ENCODE peak calls at places on chromosome 22, in ten cellular contexts. One of them, this sample, is unnamed.

GRCh38 chr22:44924724-44925123 is 85.1 kb downstream of the PHF21B start:
- DNase-seq in neural crest cell: no peak
- DNase-seq in activated B cell treated with CpG ODN at 0.5 μM for 24 hours: no peak
- DNase-seq in AG10803: no peak
- DNase-seq in K562: no peak
- DNase-seq in esophagus muscularis mucosa: no peak
- DNase-seq in endothelial cell: no peak
- DNase-seq in lower lobe of right lung: no peak
- DNase-seq in psoas muscle: no peak
- DNase-seq in H9: no peak
- DNase-seq in this sample: no peak

GRCh38 chr22:45453764-45454163 is 40.3 kb downstream of the RIBC2 start:
- DNase-seq in H9: no peak
- DNase-seq in lower lobe of right lung: no peak
- DNase-seq in esophagus muscularis mucosa: no peak
- DNase-seq in K562: no peak
- DNase-seq in endothelial cell: no peak
- DNase-seq in neural crest cell: no peak
- DNase-seq in activated B cell treated with CpG ODN at 0.5 μM for 24 hours: no peak
- DNase-seq in AG10803: peak
- DNase-seq in psoas muscle: no peak
- DNase-seq in this sample: no peak

GRCh38 chr22:19766506-19767426 is 6.2 kb downstream of the TBX1 start:
- DNase-seq in neural crest cell: no peak
- DNase-seq in activated B cell treated with CpG ODN at 0.5 μM for 24 hours: no peak
- DNase-seq in AG10803: no peak
- DNase-seq in esophagus muscularis mucosa: no peak
- DNase-seq in lower lobe of right lung: peak
- DNase-seq in K562: peak
- DNase-seq in endothelial cell: peak
- DNase-seq in psoas muscle: peak
- DNase-seq in H9: peak
- DNase-seq in this sample: no peak

GRCh38 chr22:35582861-35583670 is 34.1 kb downstream of the MB start:
- DNase-seq in AG10803: peak
- DNase-seq in neural crest cell: peak
- DNase-seq in psoas muscle: peak
- DNase-seq in lower lobe of right lung: peak
- DNase-seq in esophagus muscularis mucosa: no peak
- DNase-seq in activated B cell treated with CpG ODN at 0.5 μM for 24 hours: peak
- DNase-seq in K562: peak
- DNase-seq in endothelial cell: peak
- DNase-seq in H9: peak
- DNase-seq in this sample: peak

GRCh38 chr22:21587803-21588611 is 20.5 kb downstream of the UBE2L3 start:
- DNase-seq in AG10803: peak
- DNase-seq in H9: no peak
- DNase-seq in activated B cell treated with CpG ODN at 0.5 μM for 24 hours: peak
- DNase-seq in esophagus muscularis mucosa: no peak
- DNase-seq in neural crest cell: no peak
- DNase-seq in psoas muscle: no peak
- DNase-seq in K562: peak
- DNase-seq in endothelial cell: no peak
- DNase-seq in lower lobe of right lung: no peak
- DNase-seq in this sample: no peak

GRCh38 chr22:20080776-20081654 is 974 bp downstream of the DGCR8 start:
- DNase-seq in H9: peak
- DNase-seq in esophagus muscularis mucosa: no peak
- DNase-seq in psoas muscle: no peak
- DNase-seq in activated B cell treated with CpG ODN at 0.5 μM for 24 hours: no peak
- DNase-seq in endothelial cell: peak
- DNase-seq in AG10803: peak
- DNase-seq in K562: peak
- DNase-seq in lower lobe of right lung: peak
- DNase-seq in neural crest cell: peak
- DNase-seq in this sample: no peak

GRCh38 chr22:36548606-36549005 is 19.6 kb upstream of the EIF3D start:
- DNase-seq in K562: no peak
- DNase-seq in lower lobe of right lung: no peak
- DNase-seq in psoas muscle: no peak
- DNase-seq in H9: peak
- DNase-seq in AG10803: no peak
- DNase-seq in esophagus muscularis mucosa: no peak
- DNase-seq in endothelial cell: no peak
- DNase-seq in neural crest cell: no peak
- DNase-seq in activated B cell treated with CpG ODN at 0.5 μM for 24 hours: no peak
- DNase-seq in this sample: no peak

GRCh38 chr22:46029574-46030200 is 52.7 kb upstream of the WNT7B start:
- DNase-seq in lower lobe of right lung: peak
- DNase-seq in activated B cell treated with CpG ODN at 0.5 μM for 24 hours: no peak
- DNase-seq in endothelial cell: no peak
- DNase-seq in psoas muscle: no peak
- DNase-seq in H9: no peak
- DNase-seq in AG10803: no peak
- DNase-seq in neural crest cell: no peak
- DNase-seq in esophagus muscularis mucosa: no peak
- DNase-seq in K562: no peak
- DNase-seq in this sample: no peak

GRCh38 chr22:43228330-43228729 is 41.4 kb upstream of the TTLL12 start:
- DNase-seq in neural crest cell: peak
- DNase-seq in activated B cell treated with CpG ODN at 0.5 μM for 24 hours: no peak
- DNase-seq in lower lobe of right lung: no peak
- DNase-seq in endothelial cell: peak
- DNase-seq in K562: peak
- DNase-seq in H9: peak
- DNase-seq in AG10803: peak
- DNase-seq in psoas muscle: no peak
- DNase-seq in esophagus muscularis mucosa: no peak
- DNase-seq in this sample: peak

GRCh38 chr22:40898850-40899357 is 37.0 kb upstream of the DNAJB7 start:
- DNase-seq in esophagus muscularis mucosa: no peak
- DNase-seq in psoas muscle: no peak
- DNase-seq in neural crest cell: no peak
- DNase-seq in AG10803: peak
- DNase-seq in lower lobe of right lung: no peak
- DNase-seq in H9: no peak
- DNase-seq in endothelial cell: no peak
- DNase-seq in K562: peak
- DNase-seq in activated B cell treated with CpG ODN at 0.5 μM for 24 hours: no peak
- DNase-seq in this sample: no peak

GRCh38 chr22:39129746-39130145 is 22.7 kb downstream of the CBX7 start:
- DNase-seq in esophagus muscularis mucosa: no peak
- DNase-seq in neural crest cell: no peak
- DNase-seq in AG10803: no peak
- DNase-seq in K562: no peak
- DNase-seq in activated B cell treated with CpG ODN at 0.5 μM for 24 hours: no peak
- DNase-seq in psoas muscle: no peak
- DNase-seq in endothelial cell: no peak
- DNase-seq in H9: peak
- DNase-seq in lower lobe of right lung: no peak
- DNase-seq in this sample: no peak

GRCh38 chr22:39128508-39128907 is 24.0 kb downstream of the CBX7 start:
- DNase-seq in K562: no peak
- DNase-seq in lower lobe of right lung: no peak
- DNase-seq in neural crest cell: no peak
- DNase-seq in endothelial cell: no peak
- DNase-seq in AG10803: no peak
- DNase-seq in psoas muscle: no peak
- DNase-seq in H9: no peak
- DNase-seq in esophagus muscularis mucosa: no peak
- DNase-seq in activated B cell treated with CpG ODN at 0.5 μM for 24 hours: no peak
- DNase-seq in this sample: no peak

GRCh38 chr22:39129081-39129480 is 23.4 kb downstream of the CBX7 start:
- DNase-seq in activated B cell treated with CpG ODN at 0.5 μM for 24 hours: no peak
- DNase-seq in AG10803: no peak
- DNase-seq in neural crest cell: no peak
- DNase-seq in psoas muscle: no peak
- DNase-seq in endothelial cell: no peak
- DNase-seq in lower lobe of right lung: no peak
- DNase-seq in K562: no peak
- DNase-seq in H9: no peak
- DNase-seq in esophagus muscularis mucosa: no peak
- DNase-seq in this sample: no peak

GRCh38 chr22:39130892-39131855 is 21.3 kb downstream of the CBX7 start:
- DNase-seq in neural crest cell: peak
- DNase-seq in esophagus muscularis mucosa: no peak
- DNase-seq in K562: no peak
- DNase-seq in lower lobe of right lung: no peak
- DNase-seq in psoas muscle: no peak
- DNase-seq in H9: peak
- DNase-seq in endothelial cell: no peak
- DNase-seq in activated B cell treated with CpG ODN at 0.5 μM for 24 hours: no peak
- DNase-seq in AG10803: no peak
- DNase-seq in this sample: no peak

GRCh38 chr22:39130152-39130704 is 22.3 kb downstream of the CBX7 start:
- DNase-seq in neural crest cell: no peak
- DNase-seq in activated B cell treated with CpG ODN at 0.5 μM for 24 hours: no peak
- DNase-seq in AG10803: no peak
- DNase-seq in psoas muscle: no peak
- DNase-seq in K562: no peak
- DNase-seq in esophagus muscularis mucosa: no peak
- DNase-seq in lower lobe of right lung: no peak
- DNase-seq in H9: peak
- DNase-seq in endothelial cell: no peak
- DNase-seq in this sample: no peak
- TF ChIP-seq CTCF in neural crest cell: no peak
- TF ChIP-seq CTCF in activated B cell treated with CpG ODN at 0.5 μM for 24 hours: no peak
- TF ChIP-seq CTCF in AG10803: no peak
- TF ChIP-seq CTCF in psoas muscle: no peak
- TF ChIP-seq CTCF in K562: no peak
- TF ChIP-seq CTCF in esophagus muscularis mucosa: no peak
- TF ChIP-seq CTCF in lower lobe of right lung: no peak
- TF ChIP-seq CTCF in H9: no peak
- TF ChIP-seq CTCF in endothelial cell: no peak
- TF ChIP-seq CTCF in this sample: no peak

GRCh38 chr22:38239101-38239761 is 33.6 kb downstream of the TMEM184B start:
- DNase-seq in esophagus muscularis mucosa: no peak
- DNase-seq in psoas muscle: no peak
- DNase-seq in activated B cell treated with CpG ODN at 0.5 μM for 24 hours: no peak
- DNase-seq in lower lobe of right lung: no peak
- DNase-seq in H9: no peak
- DNase-seq in endothelial cell: no peak
- DNase-seq in K562: no peak
- DNase-seq in AG10803: peak
- DNase-seq in neural crest cell: no peak
- DNase-seq in this sample: no peak
- TF ChIP-seq CTCF in esophagus muscularis mucosa: peak
- TF ChIP-seq CTCF in psoas muscle: peak
- TF ChIP-seq CTCF in activated B cell treated with CpG ODN at 0.5 μM for 24 hours: no peak
- TF ChIP-seq CTCF in lower lobe of right lung: peak
- TF ChIP-seq CTCF in H9: no peak
- TF ChIP-seq CTCF in endothelial cell: no peak
- TF ChIP-seq CTCF in K562: no peak
- TF ChIP-seq CTCF in AG10803: peak
- TF ChIP-seq CTCF in neural crest cell: no peak
- TF ChIP-seq CTCF in this sample: peak

DNA sequence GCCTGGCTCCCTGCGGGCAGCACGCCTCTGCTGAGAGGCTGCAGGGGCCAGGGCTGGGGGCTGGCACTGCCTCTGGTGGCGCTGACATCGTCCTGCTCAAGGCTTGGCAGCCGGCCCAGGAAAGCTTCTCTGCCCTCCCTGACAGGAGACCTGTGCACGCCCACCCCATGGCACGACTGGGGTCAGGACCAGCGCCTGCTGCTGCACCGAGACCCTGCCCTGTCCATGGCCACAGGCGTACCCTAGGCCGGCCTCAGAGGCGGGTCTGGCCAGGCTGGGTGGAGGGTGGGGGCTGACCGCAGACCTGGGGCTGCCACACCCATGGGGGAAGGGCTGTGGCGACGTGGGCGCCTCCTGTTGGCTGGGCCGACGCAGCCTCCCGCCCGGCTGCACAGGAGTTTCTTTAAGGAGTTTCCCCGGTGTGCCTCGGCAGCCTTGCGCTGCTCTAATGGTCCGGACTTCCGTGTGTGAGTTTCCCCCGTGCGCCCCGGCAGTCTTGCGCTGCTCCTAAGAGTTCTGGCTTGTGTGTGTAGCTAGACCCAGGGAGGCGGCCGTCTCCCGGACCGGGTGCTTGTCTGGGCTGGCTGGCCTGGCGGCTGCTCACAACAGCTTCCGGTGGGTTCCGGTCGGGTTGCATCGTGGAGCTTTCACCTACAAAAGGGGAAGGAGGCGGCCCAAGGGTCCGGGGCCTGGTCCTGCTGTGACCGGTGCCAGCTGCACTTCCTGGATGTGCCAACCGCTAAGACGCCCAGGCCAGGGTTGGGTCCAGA is 4.7 kb downstream of the TRABD start:
- DNase-seq in esophagus muscularis mucosa: peak
- DNase-seq in H9: peak
- DNase-seq in psoas muscle: peak
- DNase-seq in AG10803: peak
- DNase-seq in K562: peak
- DNase-seq in endothelial cell: no peak
- DNase-seq in lower lobe of right lung: peak
- DNase-seq in neural crest cell: no peak
- DNase-seq in activated B cell treated with CpG ODN at 0.5 μM for 24 hours: peak
- DNase-seq in this sample: no peak
- TF ChIP-seq CTCF in esophagus muscularis mucosa: peak
- TF ChIP-seq CTCF in H9: peak
- TF ChIP-seq CTCF in psoas muscle: no peak
- TF ChIP-seq CTCF in AG10803: peak
- TF ChIP-seq CTCF in K562: peak
- TF ChIP-seq CTCF in endothelial cell: no peak
- TF ChIP-seq CTCF in lower lobe of right lung: peak
- TF ChIP-seq CTCF in neural crest cell: no peak
- TF ChIP-seq CTCF in activated B cell treated with CpG ODN at 0.5 μM for 24 hours: no peak
- TF ChIP-seq CTCF in this sample: no peak

DNA sequence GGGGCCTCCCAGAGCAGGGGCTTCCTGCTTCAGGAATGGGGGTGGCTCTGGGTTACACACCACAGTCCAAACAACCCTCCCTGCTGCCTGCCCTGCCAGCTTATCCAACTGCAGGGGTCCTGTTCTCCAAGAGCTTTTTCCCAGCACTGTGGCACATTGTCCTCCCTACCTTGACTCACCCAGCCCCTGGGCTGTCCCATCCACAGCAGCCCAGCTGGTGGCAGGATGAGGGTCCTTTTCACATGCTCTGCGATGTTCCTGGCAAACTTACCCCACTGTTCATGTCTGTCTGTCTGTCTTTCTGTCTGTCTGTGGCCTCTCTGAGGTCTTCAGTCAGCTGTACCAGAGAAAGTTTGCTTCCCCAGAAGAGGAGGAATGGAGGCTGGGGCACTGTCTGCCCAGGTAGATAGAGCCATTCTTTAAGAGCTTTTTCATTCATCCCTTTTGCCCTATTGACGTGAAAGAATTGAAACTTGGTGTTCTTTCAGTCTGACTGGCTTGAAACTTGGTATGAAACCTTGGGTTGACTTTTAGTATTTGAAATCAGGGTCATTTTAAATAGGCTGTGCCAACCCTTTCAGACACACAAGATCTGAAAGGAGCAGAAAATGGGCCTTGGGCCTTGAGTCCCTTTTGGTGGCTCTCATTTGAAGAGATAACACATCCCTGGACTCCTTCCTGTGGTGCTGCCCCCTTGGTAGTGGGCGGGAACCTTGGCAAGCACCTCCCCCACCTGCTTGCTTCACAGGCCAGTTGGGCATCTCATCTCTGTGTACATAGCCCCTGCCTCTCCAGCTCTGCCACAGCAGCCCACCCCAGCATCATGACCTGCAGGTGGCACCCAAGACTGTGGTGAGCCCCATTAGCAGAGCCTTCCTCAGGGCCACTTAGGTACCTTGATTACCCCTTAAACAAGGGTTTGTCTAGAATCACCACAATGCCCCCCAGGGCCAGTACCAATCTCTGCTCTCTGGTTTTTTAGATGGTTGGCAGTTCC is 74.6 kb upstream of the SUSD2 start:
- DNase-seq in esophagus muscularis mucosa: no peak
- DNase-seq in psoas muscle: no peak
- DNase-seq in K562: no peak
- DNase-seq in neural crest cell: no peak
- DNase-seq in endothelial cell: no peak
- DNase-seq in AG10803: no peak
- DNase-seq in lower lobe of right lung: peak
- DNase-seq in H9: peak
- DNase-seq in activated B cell treated with CpG ODN at 0.5 μM for 24 hours: peak
- DNase-seq in this sample: no peak
- TF ChIP-seq CTCF in esophagus muscularis mucosa: peak
- TF ChIP-seq CTCF in psoas muscle: peak
- TF ChIP-seq CTCF in K562: no peak
- TF ChIP-seq CTCF in neural crest cell: no peak
- TF ChIP-seq CTCF in endothelial cell: no peak
- TF ChIP-seq CTCF in AG10803: peak
- TF ChIP-seq CTCF in lower lobe of right lung: peak
- TF ChIP-seq CTCF in H9: peak
- TF ChIP-seq CTCF in activated B cell treated with CpG ODN at 0.5 μM for 24 hours: no peak
- TF ChIP-seq CTCF in this sample: peak